ENCODE peak calls at places on chromosomes 3 and 15, in six cellular contexts. One of them, this sample, is unnamed.
A peak's percentile ranks its signal among the peaks of the same experiment; 100 is the strongest.

GRCh38 chr3:194671511-194671899 is 486 bp downstream of the LSG1 start:
- DNase-seq in psoas muscle: no peak
- DNase-seq in heart left ventricle: no peak
- DNase-seq in SK-N-SH: peak; percentile 58
- DNase-seq in HCT116: peak; percentile 24
- DNase-seq in GM23338: peak; percentile 60
- DNase-seq in this sample: peak; percentile 54

GRCh38 chr3:32009101-32009500 is 27.6 kb downstream of the ZNF860 start:
- DNase-seq in psoas muscle: no peak
- DNase-seq in heart left ventricle: no peak
- DNase-seq in SK-N-SH: no peak
- DNase-seq in HCT116: no peak
- DNase-seq in GM23338: no peak
- DNase-seq in this sample: no peak

GRCh38 chr15:86231864-86232801 is 152.5 kb downstream of the AGBL1 start:
- DNase-seq in psoas muscle: peak; percentile 15
- DNase-seq in heart left ventricle: peak; percentile 27
- DNase-seq in SK-N-SH: peak; percentile 65
- DNase-seq in HCT116: no peak
- DNase-seq in GM23338: peak; percentile 83
- DNase-seq in this sample: peak; percentile 33

GRCh38 chr3:116140100-116140689 is 305.1 kb downstream of the LSAMP start:
- DNase-seq in psoas muscle: no peak
- DNase-seq in heart left ventricle: no peak
- DNase-seq in SK-N-SH: no peak
- DNase-seq in HCT116: peak; percentile 12
- DNase-seq in GM23338: peak; percentile 53
- DNase-seq in this sample: peak; percentile 7

GRCh38 chr15:38684461-38685000 is 119.9 kb upstream of the RASGRP1 start:
- DNase-seq in psoas muscle: no peak
- DNase-seq in heart left ventricle: no peak
- DNase-seq in SK-N-SH: no peak
- DNase-seq in HCT116: no peak
- DNase-seq in GM23338: no peak
- DNase-seq in this sample: no peak

GRCh38 chr3:196660381-196661166 is 21.1 kb downstream of the NRROS start:
- DNase-seq in psoas muscle: no peak
- DNase-seq in heart left ventricle: no peak
- DNase-seq in SK-N-SH: no peak
- DNase-seq in HCT116: no peak
- DNase-seq in GM23338: no peak
- DNase-seq in this sample: no peak

GRCh38 chr3:184373422-184373821 is 4.6 kb downstream of the THPO start:
- DNase-seq in psoas muscle: no peak
- DNase-seq in heart left ventricle: peak; percentile 47
- DNase-seq in SK-N-SH: no peak
- DNase-seq in HCT116: no peak
- DNase-seq in GM23338: no peak
- DNase-seq in this sample: no peak

GRCh38 chr3:24522155-24522579 is 27.5 kb upstream of the THRB start:
- DNase-seq in psoas muscle: no peak
- DNase-seq in heart left ventricle: no peak
- DNase-seq in SK-N-SH: no peak
- DNase-seq in HCT116: no peak
- DNase-seq in GM23338: peak; percentile 50
- DNase-seq in this sample: no peak

GRCh38 chr3:65953881-65954733 is 84.6 kb downstream of the MAGI1 start:
- DNase-seq in psoas muscle: no peak
- DNase-seq in heart left ventricle: peak; percentile 39
- DNase-seq in SK-N-SH: no peak
- DNase-seq in HCT116: no peak
- DNase-seq in GM23338: peak; percentile 20
- DNase-seq in this sample: peak; percentile 84

GRCh38 chr3:46882377-46883015 is 5.0 kb downstream of the PTH1R start:
- DNase-seq in psoas muscle: no peak
- DNase-seq in heart left ventricle: peak; percentile 59
- DNase-seq in SK-N-SH: peak; percentile 82
- DNase-seq in HCT116: no peak
- DNase-seq in GM23338: peak; percentile 66
- DNase-seq in this sample: no peak

GRCh38 chr15:63369296-63369695 is 12.3 kb downstream of the CA12 start:
- DNase-seq in psoas muscle: no peak
- DNase-seq in heart left ventricle: no peak
- DNase-seq in SK-N-SH: no peak
- DNase-seq in HCT116: no peak
- DNase-seq in GM23338: peak; percentile 55
- DNase-seq in this sample: no peak

GRCh38 chr15:99857836-99858235 is 124.6 kb upstream of the LYSMD4 start:
- DNase-seq in psoas muscle: no peak
- DNase-seq in heart left ventricle: no peak
- DNase-seq in SK-N-SH: no peak
- DNase-seq in HCT116: no peak
- DNase-seq in GM23338: no peak
- DNase-seq in this sample: no peak

GRCh38 chr15:47872869-47873301 is 155.6 kb downstream of the SEMA6D start:
- DNase-seq in psoas muscle: no peak
- DNase-seq in heart left ventricle: peak; percentile 27
- DNase-seq in SK-N-SH: no peak
- DNase-seq in HCT116: no peak
- DNase-seq in GM23338: no peak
- DNase-seq in this sample: no peak

GRCh38 chr3:94401466-94401865 is 338.6 kb downstream of the NSUN3 start:
- DNase-seq in psoas muscle: no peak
- DNase-seq in heart left ventricle: no peak
- DNase-seq in SK-N-SH: no peak
- DNase-seq in HCT116: no peak
- DNase-seq in GM23338: no peak
- DNase-seq in this sample: no peak

GRCh38 chr15:36469567-36469966 is 109.9 kb upstream of the CDIN1 start:
- DNase-seq in psoas muscle: no peak
- DNase-seq in heart left ventricle: no peak
- DNase-seq in SK-N-SH: no peak
- DNase-seq in HCT116: no peak
- DNase-seq in GM23338: no peak
- DNase-seq in this sample: no peak

GRCh38 chr3:129829640-129830039 is 63.9 kb downstream of the TMCC1 start:
- DNase-seq in psoas muscle: peak; percentile 23
- DNase-seq in heart left ventricle: peak; percentile 56
- DNase-seq in SK-N-SH: peak; percentile 36
- DNase-seq in HCT116: peak; percentile 76
- DNase-seq in GM23338: peak; percentile 76
- DNase-seq in this sample: peak; percentile 72

DNA sequence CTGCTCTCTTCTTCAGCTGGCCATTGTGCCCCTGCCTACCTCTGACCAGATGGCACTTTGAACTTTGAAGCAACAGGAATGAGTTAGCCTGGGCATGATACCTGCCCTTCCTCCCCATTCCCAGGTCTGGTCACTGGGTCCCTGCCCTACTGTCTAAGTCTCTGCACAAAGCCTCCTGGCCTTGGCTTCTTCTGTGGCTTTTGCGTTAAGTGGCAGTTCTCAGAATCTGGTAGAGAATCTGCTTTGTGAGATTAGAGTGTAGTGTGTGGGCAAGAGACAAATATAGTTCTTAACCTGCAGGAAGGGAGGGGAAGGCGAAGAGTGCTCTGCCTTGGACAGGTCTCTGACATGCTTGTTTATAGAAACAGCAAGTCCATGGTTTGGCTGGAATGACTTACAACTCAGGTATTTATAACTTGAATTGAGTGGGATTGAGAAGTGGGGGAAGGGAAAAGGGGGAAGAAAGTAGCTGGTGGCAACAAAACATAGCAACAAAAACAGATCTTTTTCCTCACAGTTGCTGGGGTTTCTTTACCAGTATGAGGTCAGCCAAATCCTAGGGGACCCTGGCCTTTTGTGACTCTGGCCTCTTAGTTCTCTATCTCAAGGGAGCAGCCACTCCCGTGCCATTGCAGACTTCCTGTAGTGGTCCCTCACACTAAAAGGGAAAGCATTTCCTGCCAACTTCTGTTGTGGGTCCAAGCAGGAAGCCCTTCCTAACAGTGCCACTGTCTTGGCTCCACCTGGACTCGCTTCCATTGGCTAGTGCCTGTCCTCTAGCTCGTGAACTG is 16.7 kb downstream of the MAPKBP1 start:
- DNase-seq in psoas muscle: no peak
- DNase-seq in heart left ventricle: peak; percentile 46
- DNase-seq in SK-N-SH: no peak
- DNase-seq in HCT116: peak; percentile 28
- DNase-seq in GM23338: peak; percentile 27
- DNase-seq in this sample: peak; percentile 75
- H3K4me1 ChIP-seq in psoas muscle: peaks cover 42% of the 10 kb centered on the region
- H3K4me1 ChIP-seq in heart left ventricle: peaks cover 12% of the 10 kb centered on the region
- H3K4me1 ChIP-seq in SK-N-SH: peaks cover 36% of the 10 kb centered on the region
- H3K4me1 ChIP-seq in HCT116: peaks cover 20% of the 10 kb centered on the region
- H3K4me1 ChIP-seq in GM23338: peaks cover 35% of the 10 kb centered on the region
- H3K4me1 ChIP-seq in this sample: peaks cover 16% of the 10 kb centered on the region

DNA sequence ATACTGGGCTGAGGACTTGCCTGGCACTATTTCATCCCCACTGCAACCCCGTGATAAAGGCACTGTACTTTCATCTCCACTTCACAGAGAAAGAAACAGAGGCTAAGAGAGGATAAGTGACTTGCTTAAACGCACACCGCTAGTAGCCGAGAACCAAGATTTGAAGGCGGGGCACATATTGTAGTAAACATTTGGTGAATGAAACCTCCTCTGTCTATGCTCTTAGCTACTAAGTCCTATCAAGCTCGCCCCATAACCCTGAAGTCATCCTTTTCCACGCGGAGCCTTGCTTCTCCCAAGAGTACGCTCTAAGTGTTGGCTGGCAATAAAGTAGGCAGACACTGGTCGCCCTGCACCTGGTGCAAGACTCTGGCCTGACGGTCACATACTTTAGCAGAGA is 1.1 kb downstream of the POMGNT2 start:
- DNase-seq in psoas muscle: no peak
- DNase-seq in heart left ventricle: no peak
- DNase-seq in SK-N-SH: no peak
- DNase-seq in HCT116: no peak
- DNase-seq in GM23338: no peak
- DNase-seq in this sample: no peak
- H3K4me3 ChIP-seq in psoas muscle: peak overlapping the region; percentile 96
- H3K4me3 ChIP-seq in heart left ventricle: peak overlapping the region; percentile 88
- H3K4me3 ChIP-seq in SK-N-SH: peak overlapping the region; percentile 84
- H3K4me3 ChIP-seq in HCT116: peak overlapping the region; percentile 64
- H3K4me3 ChIP-seq in GM23338: peak overlapping the region; percentile 82
- H3K4me3 ChIP-seq in this sample: no peak overlapping the region

GRCh38 chr3:12508316-12508715 is 24.0 kb downstream of the TSEN2 start:
- DNase-seq in psoas muscle: peak; percentile 21
- DNase-seq in heart left ventricle: no peak
- DNase-seq in SK-N-SH: no peak
- DNase-seq in HCT116: no peak
- DNase-seq in GM23338: no peak
- DNase-seq in this sample: no peak
- H3K27ac ChIP-seq in psoas muscle: peak overlapping the region; percentile 38
- H3K27ac ChIP-seq in heart left ventricle: peak overlapping the region; percentile 25
- H3K27ac ChIP-seq in SK-N-SH: no peak overlapping the region
- H3K27ac ChIP-seq in HCT116: no peak overlapping the region
- H3K27ac ChIP-seq in GM23338: no peak overlapping the region
- H3K27ac ChIP-seq in this sample: no peak overlapping the region

GRCh38 chr15:41695750-41696436 is 35.7 kb downstream of the MGA start:
- DNase-seq in psoas muscle: no peak
- DNase-seq in heart left ventricle: no peak
- DNase-seq in SK-N-SH: peak; percentile 48
- DNase-seq in HCT116: peak; percentile 24
- DNase-seq in GM23338: peak; percentile 45
- DNase-seq in this sample: peak; percentile 38
- H3K4me1 ChIP-seq in psoas muscle: no peaks in the 10 kb centered on the region
- H3K4me1 ChIP-seq in heart left ventricle: no peaks in the 10 kb centered on the region
- H3K4me1 ChIP-seq in SK-N-SH: no peaks in the 10 kb centered on the region
- H3K4me1 ChIP-seq in HCT116: no peaks in the 10 kb centered on the region
- H3K4me1 ChIP-seq in GM23338: no peaks in the 10 kb centered on the region
- H3K4me1 ChIP-seq in this sample: no peaks in the 10 kb centered on the region

GRCh38 chr3:58576716-58577115 is 475 bp downstream of the FAM107A start:
- DNase-seq in psoas muscle: no peak
- DNase-seq in heart left ventricle: no peak
- DNase-seq in SK-N-SH: no peak
- DNase-seq in HCT116: no peak
- DNase-seq in GM23338: no peak
- DNase-seq in this sample: no peak
- H3K4me3 ChIP-seq in psoas muscle: peak overlapping the region; percentile 59
- H3K4me3 ChIP-seq in heart left ventricle: peak overlapping the region; percentile 50
- H3K4me3 ChIP-seq in SK-N-SH: no peak overlapping the region
- H3K4me3 ChIP-seq in HCT116: no peak overlapping the region
- H3K4me3 ChIP-seq in GM23338: no peak overlapping the region
- H3K4me3 ChIP-seq in this sample: no peak overlapping the region

GRCh38 chr3:119259821-119260220 is 19.1 kb upstream of the B4GALT4 start:
- DNase-seq in psoas muscle: no peak
- DNase-seq in heart left ventricle: no peak
- DNase-seq in SK-N-SH: no peak
- DNase-seq in HCT116: no peak
- DNase-seq in GM23338: no peak
- DNase-seq in this sample: no peak

GRCh38 chr3:119257654-119258410 is 17.2 kb upstream of the B4GALT4 start:
- DNase-seq in psoas muscle: no peak
- DNase-seq in heart left ventricle: peak; percentile 30
- DNase-seq in SK-N-SH: no peak
- DNase-seq in HCT116: no peak
- DNase-seq in GM23338: no peak
- DNase-seq in this sample: peak; percentile 20

GRCh38 chr3:119255214-119255613 is 14.5 kb upstream of the B4GALT4 start:
- DNase-seq in psoas muscle: no peak
- DNase-seq in heart left ventricle: no peak
- DNase-seq in SK-N-SH: no peak
- DNase-seq in HCT116: no peak
- DNase-seq in GM23338: no peak
- DNase-seq in this sample: no peak

GRCh38 chr3:119257111-119257510 is 16.4 kb upstream of the B4GALT4 start:
- DNase-seq in psoas muscle: no peak
- DNase-seq in heart left ventricle: no peak
- DNase-seq in SK-N-SH: no peak
- DNase-seq in HCT116: no peak
- DNase-seq in GM23338: no peak
- DNase-seq in this sample: no peak

DNA sequence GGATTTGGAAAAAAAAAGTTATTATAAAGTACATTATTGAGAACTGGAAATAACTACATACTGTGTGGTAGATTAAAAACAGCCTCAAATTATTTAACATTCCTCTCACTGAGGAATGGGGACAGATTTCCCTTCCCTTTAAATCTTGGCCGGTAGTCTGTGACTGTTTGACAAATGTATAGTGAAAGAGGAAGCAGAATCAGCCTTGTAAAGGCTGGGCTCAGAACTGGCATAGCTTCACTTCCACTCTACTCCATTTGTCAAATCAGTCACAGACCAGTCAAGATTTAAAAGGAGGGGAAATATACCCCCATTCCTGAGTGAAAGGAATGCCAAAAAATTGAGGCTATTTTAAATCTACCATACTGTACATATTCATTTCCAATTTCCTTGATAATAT is 18.2 kb upstream of the B4GALT4 start:
- DNase-seq in psoas muscle: no peak
- DNase-seq in heart left ventricle: no peak
- DNase-seq in SK-N-SH: no peak
- DNase-seq in HCT116: no peak
- DNase-seq in GM23338: no peak
- DNase-seq in this sample: no peak
- H3K27ac ChIP-seq in psoas muscle: no peak overlapping the region
- H3K27ac ChIP-seq in heart left ventricle: no peak overlapping the region
- H3K27ac ChIP-seq in SK-N-SH: peak overlapping the region; percentile 43
- H3K27ac ChIP-seq in HCT116: no peak overlapping the region
- H3K27ac ChIP-seq in GM23338: no peak overlapping the region
- H3K27ac ChIP-seq in this sample: no peak overlapping the region

GRCh38 chr15:90194655-90195054 is 6.5 kb upstream of the SEMA4B start:
- DNase-seq in psoas muscle: no peak
- DNase-seq in heart left ventricle: no peak
- DNase-seq in SK-N-SH: no peak
- DNase-seq in HCT116: no peak
- DNase-seq in GM23338: no peak
- DNase-seq in this sample: no peak
- H3K4me1 ChIP-seq in psoas muscle: peaks cover 15% of the 10 kb centered on the region
- H3K4me1 ChIP-seq in heart left ventricle: peaks cover 7% of the 10 kb centered on the region
- H3K4me1 ChIP-seq in SK-N-SH: peaks cover 8% of the 10 kb centered on the region
- H3K4me1 ChIP-seq in HCT116: peaks cover 29% of the 10 kb centered on the region
- H3K4me1 ChIP-seq in GM23338: no peaks in the 10 kb centered on the region
- H3K4me1 ChIP-seq in this sample: peaks cover 10% of the 10 kb centered on the region

GRCh38 chr15:66041276-66041675 is 172.0 kb downstream of the RAB11A start:
- DNase-seq in psoas muscle: no peak
- DNase-seq in heart left ventricle: no peak
- DNase-seq in SK-N-SH: no peak
- DNase-seq in HCT116: no peak
- DNase-seq in GM23338: no peak
- DNase-seq in this sample: no peak
- H3K4me3 ChIP-seq in psoas muscle: no peak overlapping the region
- H3K4me3 ChIP-seq in heart left ventricle: no peak overlapping the region
- H3K4me3 ChIP-seq in SK-N-SH: no peak overlapping the region
- H3K4me3 ChIP-seq in HCT116: no peak overlapping the region
- H3K4me3 ChIP-seq in GM23338: no peak overlapping the region
- H3K4me3 ChIP-seq in this sample: no peak overlapping the region

This sample was measured in small intestine.